ENCODE peak calls at places on chromosome 2, in four cellular contexts. A, Z, L and X are unnamed samples.

GRCh38 chr2:45156605-45157004 is 147.4 kb upstream of the SIX2 start:
- DNase-seq in A (no peak), Z (no peak), L (no peak), X (no peak)

GRCh38 chr2:39547811-39548719 is 111.0 kb upstream of the MAP4K3 start:
- DNase-seq in A (peak; percentile 82), L (no peak), Z (no peak), X (no peak)

GRCh38 chr2:112314856-112315255 is 39.5 kb downstream of the ZC3H6 start:
- DNase-seq in A (no peak), L (no peak), Z (no peak), X (no peak)

GRCh38 chr2:73944714-73945113 is 18.0 kb downstream of the DGUOK start:
- DNase-seq in A (no peak), Z (no peak), L (no peak), X (no peak)

GRCh38 chr2:234245945-234246344 is 195.4 kb downstream of the SPP2 start:
- DNase-seq in L (no peak), A (peak; percentile 99), Z (no peak), X (no peak)

GRCh38 chr2:163248321-163249090 is 409.9 kb upstream of the KCNH7 start:
- DNase-seq in A (peak; percentile 54), Z (no peak), L (no peak), X (no peak)

GRCh38 chr2:119204525-119204924 is 19.1 kb upstream of the STEAP3 start:
- DNase-seq in Z (no peak), L (no peak), A (no peak), X (no peak)

GRCh38 chr2:223669453-223670225 is 67.5 kb upstream of the SCG2 start:
- DNase-seq in Z (no peak), L (no peak), A (peak; percentile 81), X (no peak)

GRCh38 chr2:121644715-121645114 is 4.5 kb downstream of the CLASP1 start:
- DNase-seq in Z (no peak), A (no peak), L (no peak), X (no peak)

GRCh38 chr2:239075918-239076727 is 228.2 kb downstream of the TWIST2 start:
- DNase-seq in Z (no peak), L (peak; percentile 62), A (no peak), X (peak; percentile 83)

GRCh38 chr2:165952600-165953210 is 871 bp downstream of the TTC21B start:
- DNase-seq in A (peak; percentile 12), L (no peak), Z (no peak), X (no peak)

GRCh38 chr2:183605440-183605839 is 481.2 kb downstream of the NUP35 start:
- DNase-seq in L (no peak), A (no peak), Z (no peak), X (no peak)

GRCh38 chr2:216743781-216744180 is 48.4 kb upstream of the IGFBP5 start:
- DNase-seq in Z (no peak), A (no peak), L (no peak), X (no peak)

GRCh38 chr2:206154197-206154596 is 5.0 kb downstream of the NDUFS1 start:
- DNase-seq in A (no peak), Z (no peak), L (no peak), X (no peak)

GRCh38 chr2:66897676-66898280 is 462.9 kb downstream of the MEIS1 start:
- DNase-seq in L (no peak), A (peak; percentile 48), Z (peak; percentile 72), X (no peak)
- H3K27ac ChIP-seq in L (no peak overlapping the region), A (no peak overlapping the region), Z (peak overlapping the region; percentile 70), X (no peak overlapping the region)

DNA sequence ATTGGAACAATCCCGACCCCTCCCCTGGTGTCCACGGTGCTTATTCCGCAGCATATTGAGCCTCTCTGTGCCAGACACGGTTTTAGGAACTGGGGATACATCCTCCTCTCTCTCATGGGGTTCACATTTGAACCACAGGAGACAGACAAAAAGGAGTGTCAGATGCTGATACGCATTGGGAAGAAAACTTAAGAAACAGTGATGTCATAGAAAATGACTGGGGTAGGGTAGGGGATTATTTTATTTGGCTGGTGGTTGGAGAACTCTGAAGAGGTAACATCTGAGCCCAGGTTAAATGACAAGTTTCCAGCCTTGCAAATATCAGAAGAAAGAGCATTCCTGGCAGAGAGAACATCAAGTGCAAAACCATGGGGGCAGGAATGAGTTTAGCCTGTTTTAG is 344.5 kb downstream of the DPP10 start:
- DNase-seq in A (no peak), L (no peak), Z (no peak), X (no peak)
- H3K27ac ChIP-seq in A (no peak overlapping the region), L (no peak overlapping the region), Z (no peak overlapping the region), X (no peak overlapping the region)

DNA sequence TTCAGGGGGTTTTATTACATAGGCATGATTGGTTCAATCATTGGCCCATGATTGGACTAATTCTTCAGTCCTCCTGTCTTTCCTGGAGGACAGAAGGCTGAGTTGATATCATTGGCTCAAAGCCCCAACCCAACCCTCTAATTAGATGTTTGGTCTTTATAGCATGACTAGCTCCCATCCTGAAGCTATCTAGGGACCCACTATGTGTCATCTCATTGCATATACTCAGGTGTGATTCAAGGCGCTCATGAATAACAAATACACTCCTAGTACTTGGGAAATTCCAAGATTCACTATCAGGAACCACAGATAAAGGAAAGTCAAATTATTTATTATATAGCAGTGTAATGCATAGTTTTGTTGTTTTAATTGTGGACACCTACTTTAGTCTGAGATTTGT is 24.9 kb upstream of the NBEAL1 start:
- DNase-seq in L (no peak), A (no peak), Z (no peak), X (no peak)
- H3K27ac ChIP-seq in L (no peak overlapping the region), A (no peak overlapping the region), Z (no peak overlapping the region), X (no peak overlapping the region)

DNA sequence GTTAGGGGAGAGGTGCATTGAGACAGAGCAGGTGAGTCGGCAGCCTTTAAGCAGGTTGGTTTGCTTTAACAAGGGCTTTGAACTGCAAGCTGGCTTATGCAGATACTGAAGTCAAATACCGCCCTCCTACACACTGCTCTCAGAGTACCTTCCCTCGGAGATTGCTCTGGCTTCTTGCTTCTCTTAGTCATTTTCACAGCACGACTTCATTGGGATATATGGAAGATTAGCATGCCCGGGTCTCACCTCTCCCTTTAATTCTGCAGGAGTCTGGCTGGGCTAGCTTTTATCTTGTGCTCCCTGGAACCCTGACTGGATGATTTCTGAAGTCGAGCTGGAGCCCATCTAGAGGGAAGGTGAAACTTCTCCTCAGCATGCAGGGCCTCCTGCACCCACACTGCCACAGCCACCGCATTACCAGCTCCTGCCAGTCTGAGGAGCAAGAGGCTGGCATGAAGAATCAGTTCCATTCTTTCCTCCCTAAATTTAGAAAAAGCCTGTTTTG is 395.5 kb upstream of the HNRNPA3 start:
- DNase-seq in Z (no peak), A (no peak), L (no peak), X (no peak)
- H3K27ac ChIP-seq in Z (no peak overlapping the region), A (no peak overlapping the region), L (no peak overlapping the region), X (no peak overlapping the region)